ENCODE peak calls at places on chromosome 10, in six cellular contexts. D is AG09309, H is cardiac fibroblast, S is kidney epithelial cell, I is upper lobe of right lung, R is stomach. N is an unnamed sample.

GRCh38 chr10:62637249-62638061 is 167.1 kb upstream of the ADO start:
- DNase-seq in D (no peak), H (peak; percentile 58), S (no peak), I (no peak), R (peak; percentile 33), N (peak; percentile 44)

GRCh38 chr10:29254123-29255046 is 34.5 kb upstream of the LYZL1 start:
- DNase-seq in D (no peak), H (peak; percentile 79), S (no peak), I (no peak), R (no peak), N (no peak)

GRCh38 chr10:16809074-16809718 is 8.0 kb downstream of the RSU1 start:
- DNase-seq in D (no peak), H (peak; percentile 61), S (no peak), I (no peak), R (peak; percentile 38), N (peak; percentile 53)

GRCh38 chr10:129744896-129745750 is 219.0 kb downstream of the EBF3 start:
- DNase-seq in D (no peak), H (no peak), S (no peak), I (peak; percentile 35), R (no peak), N (no peak)

GRCh38 chr10:79057481-79058275 is 11.1 kb upstream of the ZMIZ1 start:
- DNase-seq in D (no peak), H (no peak), S (no peak), I (peak; percentile 42), R (peak; percentile 23), N (no peak)

GRCh38 chr10:112230325-112230988 is 46.9 kb upstream of the GPAM start:
- DNase-seq in D (no peak), H (no peak), S (no peak), I (no peak), R (no peak), N (peak; percentile 42)

GRCh38 chr10:24261627-24262026 is 52.7 kb downstream of the KIAA1217 start:
- DNase-seq in D (no peak), H (no peak), S (no peak), I (no peak), R (no peak), N (no peak)

GRCh38 chr10:6576326-6576725 is 3.8 kb downstream of the PRKCQ start:
- DNase-seq in D (no peak), H (no peak), S (no peak), I (no peak), R (no peak), N (no peak)

GRCh38 chr10:100131571-100131970 is 49.9 kb upstream of the CPN1 start:
- DNase-seq in D (no peak), H (no peak), S (no peak), I (no peak), R (no peak), N (no peak)

GRCh38 chr10:52265131-52265926 is 48.8 kb upstream of the DKK1 start:
- DNase-seq in D (no peak), H (no peak), S (no peak), I (no peak), R (no peak), N (no peak)

GRCh38 chr10:100656479-100656878 is 88.9 kb upstream of the PAX2 start:
- DNase-seq in D (no peak), H (peak; percentile 39), S (no peak), I (no peak), R (no peak), N (peak; percentile 10)

GRCh38 chr10:104435822-104436221 is 82.2 kb downstream of the CFAP58 start:
- DNase-seq in D (no peak), H (no peak), S (no peak), I (no peak), R (no peak), N (no peak)

GRCh38 chr10:49508249-49508648 is 30.7 kb downstream of the ERCC6 start:
- DNase-seq in D (no peak), H (no peak), S (no peak), I (no peak), R (no peak), N (no peak)

GRCh38 chr10:59578013-59578412 is 131.6 kb downstream of the SLC16A9 start:
- DNase-seq in D (no peak), H (no peak), S (no peak), I (no peak), R (no peak), N (no peak)

GRCh38 chr10:34526758-34527730 is 288.1 kb downstream of the PARD3 start:
- DNase-seq in D (peak; percentile 95), H (peak; percentile 96), S (peak; percentile 79), I (no peak), R (no peak), N (peak; percentile 97)

GRCh38 chr10:34526186-34526585 is 288.9 kb downstream of the PARD3 start:
- DNase-seq in D (no peak), H (peak; percentile 80), S (no peak), I (no peak), R (no peak), N (peak; percentile 52)

GRCh38 chr10:34530778-34531177 is 284.3 kb downstream of the PARD3 start:
- DNase-seq in D (no peak), H (no peak), S (no peak), I (no peak), R (no peak), N (no peak)

GRCh38 chr10:34524369-34525091 is 290.6 kb downstream of the PARD3 start:
- DNase-seq in D (no peak), H (no peak), S (no peak), I (no peak), R (no peak), N (no peak)

GRCh38 chr10:34528320-34528719 is 286.8 kb downstream of the PARD3 start:
- DNase-seq in D (peak; percentile 81), H (peak; percentile 95), S (peak; percentile 94), I (no peak), R (no peak), N (peak; percentile 92)
- H3K4me3 ChIP-seq in D (no peak overlapping the region), H (peak overlapping the region; percentile 11), S (no peak overlapping the region), I (no peak overlapping the region), R (no peak overlapping the region), N (no peak overlapping the region)

GRCh38 chr10:60734226-60734625 is 44.1 kb upstream of the CDK1 start:
- DNase-seq in D (no peak), H (no peak), S (no peak), I (no peak), R (no peak), N (no peak)

GRCh38 chr10:60735244-60735643 is 43.0 kb upstream of the CDK1 start:
- DNase-seq in D (no peak), H (no peak), S (no peak), I (no peak), R (no peak), N (no peak)

GRCh38 chr10:60733826-60734225 is 44.5 kb upstream of the CDK1 start:
- DNase-seq in D (no peak), H (no peak), S (no peak), I (peak; percentile 65), R (no peak), N (no peak)

GRCh38 chr10:60732240-60733188 is 45.8 kb upstream of the CDK1 start:
- DNase-seq in D (no peak), H (no peak), S (no peak), I (no peak), R (peak; percentile 58), N (no peak)

DNA sequence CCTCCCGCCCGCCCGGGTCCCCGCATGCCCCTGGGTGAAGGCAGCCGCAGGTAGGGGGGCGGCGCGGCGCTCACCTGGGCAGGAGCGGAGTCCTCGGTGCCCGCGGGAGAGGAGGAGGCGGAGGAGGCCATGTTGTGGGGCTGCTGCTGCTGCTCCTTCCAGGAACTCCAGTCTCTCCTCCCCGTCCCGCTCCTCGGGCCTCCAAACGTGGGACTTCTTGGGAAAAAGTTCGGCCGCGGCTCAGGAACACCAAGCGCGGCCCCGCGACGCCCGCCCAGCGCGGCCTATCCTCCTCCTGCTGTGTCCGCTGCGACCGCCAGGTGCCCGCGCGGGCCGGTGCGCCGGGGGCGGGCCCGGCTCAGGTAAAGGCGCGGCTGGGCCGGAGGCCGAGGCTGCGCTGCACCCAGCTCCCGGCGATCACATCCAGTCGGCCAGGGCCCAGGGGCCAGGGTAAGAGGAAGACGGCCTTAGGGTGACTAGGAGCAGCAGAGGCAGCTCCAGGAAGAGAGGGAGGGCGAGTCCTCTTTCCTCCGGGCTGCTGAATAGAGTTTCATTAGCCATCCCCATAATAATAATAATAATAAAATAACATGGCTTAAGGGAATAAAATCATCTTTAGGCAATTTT is 45.0 kb upstream of the CDK1 start:
- DNase-seq in D (no peak), H (no peak), S (no peak), I (peak; percentile 88), R (peak; percentile 78), N (no peak)
- TF ChIP-seq CTCF in D (no peak), H (no peak), S (peak; percentile 26), I (peak; percentile 49), R (peak; percentile 32), N (no peak)

GRCh38 chr10:42836096-42836495 is 53.5 kb downstream of the BMS1 start:
- DNase-seq in D (no peak), H (no peak), S (no peak), I (no peak), R (no peak), N (no peak)
- H3K4me3 ChIP-seq in D (no peak overlapping the region), H (no peak overlapping the region), S (no peak overlapping the region), I (no peak overlapping the region), R (no peak overlapping the region), N (no peak overlapping the region)

DNA sequence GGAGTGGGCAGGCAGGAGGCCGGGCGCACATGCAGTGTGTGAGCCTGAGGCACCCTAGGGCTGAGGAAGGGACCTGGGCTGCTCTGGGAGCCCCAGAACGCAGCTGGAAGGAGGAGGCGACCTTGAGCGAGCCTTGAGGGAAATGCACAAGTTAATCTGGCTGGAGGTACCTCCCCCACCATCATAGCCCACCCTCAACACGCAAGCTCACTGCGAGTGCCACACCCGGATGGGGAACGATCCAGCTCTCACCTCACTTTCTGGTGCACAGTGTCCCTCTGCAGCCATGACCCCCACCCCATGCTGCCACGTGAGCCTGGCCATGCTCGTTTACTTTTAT is 162.4 kb upstream of the PPP2R2D start:
- DNase-seq in D (no peak), H (no peak), S (no peak), I (peak; percentile 48), R (peak; percentile 10), N (no peak)
- TF ChIP-seq CTCF in D (no peak), H (no peak), S (no peak), I (no peak), R (no peak), N (no peak)

DNA sequence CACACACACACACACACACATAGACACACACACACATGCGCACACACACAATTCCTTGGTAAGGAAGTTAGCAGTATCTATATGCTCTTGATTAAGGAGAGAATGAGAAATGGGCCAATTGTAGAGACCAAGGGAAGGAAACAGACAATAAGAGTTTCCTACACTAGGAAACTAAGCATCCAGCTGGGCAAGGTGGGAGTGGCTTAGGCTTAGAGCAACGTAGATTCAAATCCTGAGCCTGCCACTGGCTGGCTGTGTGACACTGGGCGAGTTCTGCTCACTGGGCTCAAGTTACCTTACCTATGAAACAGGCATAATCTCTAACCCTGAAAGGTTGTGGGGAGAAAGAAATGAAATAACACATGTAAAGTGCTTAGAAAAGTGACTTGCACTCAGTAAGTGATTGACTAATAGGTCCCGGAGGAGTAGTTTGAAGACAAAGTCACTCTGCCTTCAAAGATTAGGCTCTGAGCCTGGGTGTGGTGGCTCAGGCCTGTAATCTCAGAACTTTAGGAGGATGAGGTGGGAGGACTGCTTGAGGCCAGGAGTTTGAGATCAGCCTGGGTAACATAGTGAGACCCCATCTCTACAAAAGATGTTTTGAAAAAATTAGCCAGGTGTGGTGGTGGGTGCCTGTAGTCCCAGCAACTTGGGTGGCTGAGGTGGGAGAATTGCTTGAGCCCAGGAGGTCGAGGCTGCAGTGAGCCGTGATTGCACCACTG is 701.4 kb downstream of the PARD3 start:
- DNase-seq in D (no peak), H (no peak), S (no peak), I (no peak), R (no peak), N (no peak)
- H3K4me3 ChIP-seq in D (no peak overlapping the region), H (no peak overlapping the region), S (no peak overlapping the region), I (no peak overlapping the region), R (no peak overlapping the region), N (no peak overlapping the region)

N was measured in fibroblast of mammary gland.